ENCODE peak calls at places on chromosomes 7 and 10, in six cellular contexts. Y is colonic mucosa; L is esophagus squamous epithelium; Q is Peyer's patch; D is endothelial cell of umbilical vein; V is naive thymus-derived CD4-positive, alpha-beta T cell. E is an unnamed sample.
A peak's percentile ranks its signal among the peaks of the same experiment; 100 is the strongest.

GRCh38 chr10:93991101-93991500 is 2.6 kb upstream of the PLCE1 start:
- DNase-seq in L (no peak), Y (no peak), D (no peak), Q (no peak), V (no peak), E (no peak)

GRCh38 chr10:76922666-76923065 is 714.9 kb downstream of the KCNMA1 start:
- DNase-seq in L (no peak), Y (no peak), Q (no peak), V (no peak), D (no peak), E (no peak)

GRCh38 chr7:99407849-99408346 is 499 bp downstream of the PDAP1 start:
- DNase-seq in Y (peak; percentile 58), L (no peak), V (peak; percentile 19), D (peak; percentile 77), Q (peak; percentile 64), E (peak; percentile 50)

GRCh38 chr10:103276941-103277712 is at the start of gene INA:
- DNase-seq in D (peak; percentile 28), L (no peak), Y (no peak), V (no peak), Q (no peak), E (no peak)

GRCh38 chr10:102230264-102230860 is 4.3 kb downstream of the ELOVL3 start:
- DNase-seq in V (no peak), D (peak; percentile 44), Y (peak; percentile 35), L (no peak), Q (peak; percentile 61), E (peak; percentile 35)

GRCh38 chr7:96596120-96596826 is 113.4 kb downstream of the SEM1 start:
- DNase-seq in V (no peak), L (no peak), Q (no peak), D (peak; percentile 21), Y (no peak), E (no peak)

GRCh38 chr10:88062798-88063472 is 199.5 kb downstream of the PTEN start:
- DNase-seq in V (no peak), Y (no peak), D (peak; percentile 69), Q (no peak), L (no peak), E (no peak)

GRCh38 chr7:11332186-11332864 is 358.7 kb downstream of the PHF14 start:
- DNase-seq in Y (no peak), D (no peak), Q (no peak), L (no peak), V (no peak), E (no peak)

GRCh38 chr7:3080106-3080505 is 36.4 kb upstream of the CARD11 start:
- DNase-seq in D (no peak), L (no peak), V (no peak), Q (no peak), Y (no peak), E (no peak)

GRCh38 chr10:71832967-71833366 is 18.1 kb downstream of the PSAP start:
- DNase-seq in L (no peak), V (no peak), Q (no peak), Y (no peak), D (no peak), E (no peak)

GRCh38 chr10:51014680-51015425 is 59.4 kb upstream of the PRKG1 start:
- DNase-seq in L (no peak), Q (no peak), D (no peak), V (no peak), Y (no peak), E (no peak)

GRCh38 chr7:116780521-116780920 is 81.9 kb upstream of the CAPZA2 start:
- DNase-seq in D (no peak), Q (no peak), L (no peak), Y (no peak), V (no peak), E (no peak)

GRCh38 chr7:97973206-97973658 is 16.8 kb downstream of the OCM2 start:
- DNase-seq in V (no peak), D (no peak), L (no peak), Y (no peak), Q (no peak), E (no peak)

GRCh38 chr10:49556723-49557122 is 17.8 kb upstream of the ERCC6 start:
- DNase-seq in V (no peak), D (no peak), Q (no peak), L (no peak), Y (no peak), E (no peak)

GRCh38 chr10:88069338-88069737 is 205.9 kb downstream of the PTEN start:
- DNase-seq in Y (no peak), V (no peak), D (no peak), L (no peak), Q (no peak), E (no peak)

GRCh38 chr10:21953585-21954057 is 49.9 kb downstream of the DNAJC1 start:
- DNase-seq in D (peak; percentile 70), V (no peak), L (no peak), Y (no peak), Q (no peak), E (no peak)

GRCh38 chr10:58179238-58179637 is 88.5 kb downstream of the IPMK start:
- DNase-seq in D (peak; percentile 12), Y (no peak), L (no peak), V (no peak), Q (no peak), E (no peak)

GRCh38 chr10:122782911-122783310 is 62.7 kb downstream of the CUZD1 start:
- DNase-seq in L (no peak), V (no peak), Q (no peak), D (no peak), Y (no peak), E (no peak)

GRCh38 chr10:79266543-79267312 is 80.5 kb upstream of the PPIF start:
- DNase-seq in D (peak; percentile 92), L (no peak), V (peak; percentile 22), Q (no peak), Y (peak; percentile 45), E (peak; percentile 67)

GRCh38 chr10:87659571-87660483 is at the start of gene PAPSS2:
- DNase-seq in Q (peak; percentile 79), L (no peak), V (peak; percentile 12), D (peak; percentile 72), Y (peak; percentile 72), E (peak; percentile 74)

GRCh38 chr7:512541-513311 is 6.9 kb downstream of the PDGFA start:
- DNase-seq in V (no peak), Q (peak; percentile 85), D (no peak), L (no peak), Y (peak; percentile 87), E (peak; percentile 84)

GRCh38 chr10:132703305-132704007 is 82.5 kb downstream of the NKX6-2 start:
- DNase-seq in D (no peak), Y (no peak), Q (peak; percentile 34), L (no peak), V (no peak), E (no peak)

GRCh38 chr10:5071411-5072198 is 22.6 kb upstream of the AKR1C3 start:
- DNase-seq in Y (peak; percentile 61), Q (peak; percentile 57), D (peak; percentile 78), L (no peak), V (no peak), E (peak; percentile 52)

GRCh38 chr7:55052081-55052480 is 33.3 kb downstream of the EGFR start:
- DNase-seq in V (no peak), Q (no peak), L (no peak), Y (no peak), D (peak; percentile 41), E (no peak)

GRCh38 chr10:122307669-122308486 is 36.8 kb downstream of the BTBD16 start:
- DNase-seq in Q (no peak), V (no peak), Y (peak; percentile 72), L (no peak), D (peak; percentile 99), E (peak; percentile 41)

GRCh38 chr7:80147543-80148376 is 13.1 kb downstream of the GNAI1 start:
- DNase-seq in L (no peak), D (no peak), V (no peak), Q (no peak), Y (no peak), E (no peak)
- H3K4me1 ChIP-seq in L (peaks cover 36% of the 10 kb centered on the region), D (no peaks in the 10 kb centered on the region), V (no peaks in the 10 kb centered on the region), Q (peaks cover 4% of the 10 kb centered on the region), Y (no peaks in the 10 kb centered on the region), E (no peaks in the 10 kb centered on the region)

DNA sequence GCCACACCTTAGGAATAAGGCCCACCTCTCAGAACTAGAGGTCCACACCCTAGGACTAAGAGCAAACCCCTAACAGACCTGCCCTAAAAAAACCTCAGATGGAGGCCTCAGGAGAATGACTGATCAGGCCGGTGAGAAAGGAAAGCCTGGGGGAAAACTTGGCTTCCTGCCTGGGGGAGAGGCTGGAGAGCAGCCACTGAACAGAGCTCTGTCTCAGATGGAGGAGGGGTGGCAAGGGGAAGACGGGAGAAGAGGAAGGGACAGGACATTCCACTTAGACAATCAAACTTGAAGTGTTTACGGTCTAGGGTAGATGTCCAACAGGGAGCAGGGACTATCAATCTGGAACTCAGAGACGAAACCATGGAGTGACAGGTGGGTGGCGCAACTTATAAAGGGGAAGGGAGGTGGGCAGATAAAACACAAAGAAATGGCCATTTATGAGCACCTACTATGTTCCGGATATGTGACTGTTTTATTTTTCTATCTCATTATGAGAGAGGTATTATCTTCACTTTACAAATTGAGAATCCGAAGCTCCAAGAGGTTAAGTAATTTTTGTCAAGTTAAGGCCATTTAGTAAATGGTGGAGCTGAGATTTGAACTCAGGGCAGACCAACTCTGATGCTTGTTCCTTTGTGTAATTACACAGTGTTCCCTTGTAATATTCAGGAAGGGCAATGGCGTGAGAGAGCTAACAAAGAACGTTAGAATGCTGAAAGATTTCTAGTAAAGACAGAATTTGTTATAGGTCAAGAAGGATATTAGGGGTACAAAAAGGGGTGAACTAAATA is 82.6 kb downstream of the DNMBP start:
- DNase-seq in Y (peak; percentile 86), L (no peak), Q (peak; percentile 72), D (peak; percentile 91), V (no peak), E (peak; percentile 76)
- H3K4me3 ChIP-seq in Y (peak overlapping the region; percentile 36), L (no peak overlapping the region), Q (peak overlapping the region; percentile 53), D (peak overlapping the region; percentile 40), V (no peak overlapping the region), E (peak overlapping the region; percentile 56)

GRCh38 chr10:124050021-124051015 is 43.1 kb downstream of the CHST15 start:
- DNase-seq in Y (no peak), L (no peak), D (no peak), V (no peak), Q (no peak), E (no peak)

GRCh38 chr10:124057580-124057979 is 35.8 kb downstream of the CHST15 start:
- DNase-seq in D (no peak), Q (no peak), Y (no peak), V (no peak), L (no peak), E (no peak)

GRCh38 chr10:124056337-124056980 is 36.9 kb downstream of the CHST15 start:
- DNase-seq in D (no peak), Q (no peak), Y (no peak), L (no peak), V (no peak), E (no peak)

GRCh38 chr10:124052561-124052960 is 40.8 kb downstream of the CHST15 start:
- DNase-seq in V (no peak), L (no peak), Y (no peak), Q (no peak), D (no peak), E (no peak)

GRCh38 chr10:124053971-124054370 is 39.4 kb downstream of the CHST15 start:
- DNase-seq in V (no peak), Y (no peak), D (peak; percentile 55), Q (no peak), L (no peak), E (no peak)
- H3K4me1 ChIP-seq in V (no peaks in the 10 kb centered on the region), Y (no peaks in the 10 kb centered on the region), D (peaks cover 11% of the 10 kb centered on the region), Q (no peaks in the 10 kb centered on the region), L (peaks cover 4% of the 10 kb centered on the region), E (no peaks in the 10 kb centered on the region)

DNA sequence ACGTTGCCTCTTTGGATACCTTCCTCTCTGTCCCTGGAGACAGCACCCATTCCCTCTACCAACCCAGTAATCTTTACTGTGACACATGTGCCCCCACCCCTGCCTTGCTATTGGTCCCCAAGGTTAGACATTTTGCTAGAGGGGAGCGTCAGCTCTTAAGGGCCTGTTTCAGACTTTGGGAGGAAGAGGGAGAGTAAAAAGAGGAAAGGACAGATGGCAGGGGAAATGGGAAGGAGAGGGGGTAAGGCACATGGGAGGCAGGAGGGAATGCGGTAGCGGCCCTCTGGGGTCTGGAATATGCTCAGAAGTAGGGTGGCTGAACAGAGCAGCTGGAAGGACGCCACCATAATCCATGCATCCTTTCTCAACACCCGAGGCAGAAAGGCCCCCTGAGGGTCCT is 12.2 kb downstream of the BLNK start:
- DNase-seq in L (no peak), Q (no peak), D (no peak), Y (no peak), V (no peak), E (no peak)
- H3K4me3 ChIP-seq in L (no peak overlapping the region), Q (no peak overlapping the region), D (no peak overlapping the region), Y (no peak overlapping the region), V (no peak overlapping the region), E (no peak overlapping the region)